ENCODE peak calls at places on chromosome 10, in four cellular contexts. L, Q, K and W are unnamed samples.

GRCh38 chr10:78458983-78459638 is 425.4 kb downstream of the RPS24 start:
- DNase-seq in L (no peak), Q (peak; percentile 94), K (no peak), W (no peak)

GRCh38 chr10:48390933-48391845 is 84.7 kb downstream of the MAPK8 start:
- DNase-seq in L (peak; percentile 44), Q (no peak), K (no peak), W (peak; percentile 11)

GRCh38 chr10:111944331-111944730 is 239.2 kb downstream of the GPAM start:
- DNase-seq in L (no peak), Q (no peak), K (no peak), W (no peak)

GRCh38 chr10:27525819-27526218 is 21.7 kb downstream of the RAB18 start:
- DNase-seq in L (no peak), Q (no peak), K (peak; percentile 67), W (no peak)

GRCh38 chr10:78207216-78207615 is 173.6 kb downstream of the RPS24 start:
- DNase-seq in L (no peak), Q (no peak), K (no peak), W (no peak)

GRCh38 chr10:112265745-112266144 is 17.5 kb upstream of the TECTB start:
- DNase-seq in L (no peak), Q (no peak), K (no peak), W (no peak)

GRCh38 chr10:88986549-88987242 is 3.9 kb upstream of the FAS start:
- DNase-seq in L (no peak), Q (peak; percentile 31), K (no peak), W (peak; percentile 30)

GRCh38 chr10:34698248-34698831 is 116.8 kb downstream of the PARD3 start:
- DNase-seq in L (no peak), Q (no peak), K (no peak), W (no peak)

GRCh38 chr10:84296071-84296981 is 32.1 kb upstream of the CCSER2 start:
- DNase-seq in L (no peak), Q (no peak), K (no peak), W (no peak)

GRCh38 chr10:97575101-97575668 is 2.6 kb downstream of the ANKRD2 start:
- DNase-seq in L (no peak), Q (peak; percentile 76), K (no peak), W (peak; percentile 47)

GRCh38 chr10:34808789-34809745 is 6.0 kb downstream of the PARD3 start:
- DNase-seq in L (no peak), Q (no peak), K (no peak), W (no peak)

GRCh38 chr10:119025776-119026175 is 3.7 kb upstream of the NANOS1 start:
- DNase-seq in L (no peak), Q (no peak), K (no peak), W (no peak)

GRCh38 chr10:73117976-73118743 is 7.9 kb downstream of the NUDT13 start:
- DNase-seq in L (peak; percentile 47), Q (no peak), K (no peak), W (peak; percentile 75)

GRCh38 chr10:128927389-128927788 is 539.7 kb upstream of the MGMT start:
- DNase-seq in L (no peak), Q (no peak), K (no peak), W (no peak)

GRCh38 chr10:74628136-74628535 is 198.3 kb upstream of the KAT6B start:
- DNase-seq in L (no peak), Q (no peak), K (no peak), W (no peak)

GRCh38 chr10:129404091-129404490 is 63.0 kb upstream of the MGMT start:
- DNase-seq in L (no peak), Q (no peak), K (no peak), W (no peak)

GRCh38 chr10:63644398-63645142 is 123.4 kb downstream of the REEP3 start:
- DNase-seq in L (no peak), Q (no peak), K (no peak), W (no peak)

GRCh38 chr10:103192089-103192450 is 1.0 kb downstream of the NT5C2 start:
- DNase-seq in L (no peak), Q (no peak), K (no peak), W (peak; percentile 37)

GRCh38 chr10:78589687-78590086 is 479.1 kb upstream of the ZMIZ1 start:
- DNase-seq in L (no peak), Q (no peak), K (no peak), W (no peak)

GRCh38 chr10:69801434-69802315 is at the start of gene COL13A1:
- DNase-seq in L (peak; percentile 58), Q (peak; percentile 58), K (no peak), W (peak; percentile 85)

GRCh38 chr10:68604441-68604840 is 44.3 kb downstream of the TET1 start:
- DNase-seq in L (no peak), Q (no peak), K (no peak), W (no peak)